ENCODE peak calls at places on chromosomes 3 and 15, in seven cellular contexts. One of them, this sample, is unnamed.

GRCh38 chr15:34262362-34262761 is 37.5 kb downstream of the EMC4 start:
- DNase-seq in H7: peak; percentile 20
- DNase-seq in heart left ventricle: no peak
- DNase-seq in mesothelial cell of epicardium: no peak
- DNase-seq in H9: peak; percentile 25
- DNase-seq in activated CD8-positive, alpha-beta memory T cell treated with anti-CD3 and anti-CD28 coated beads for 1 hour: no peak
- DNase-seq in cardiac septum: no peak
- DNase-seq in this sample: no peak

GRCh38 chr3:115146032-115146417 is 1.1 kb downstream of the ZBTB20 start:
- DNase-seq in H7: peak; percentile 19
- DNase-seq in heart left ventricle: peak; percentile 31
- DNase-seq in mesothelial cell of epicardium: no peak
- DNase-seq in H9: peak; percentile 31
- DNase-seq in activated CD8-positive, alpha-beta memory T cell treated with anti-CD3 and anti-CD28 coated beads for 1 hour: no peak
- DNase-seq in cardiac septum: no peak
- DNase-seq in this sample: no peak

GRCh38 chr3:58016710-58017109 is 8.5 kb downstream of the FLNB start:
- DNase-seq in H7: no peak
- DNase-seq in heart left ventricle: no peak
- DNase-seq in mesothelial cell of epicardium: no peak
- DNase-seq in H9: no peak
- DNase-seq in activated CD8-positive, alpha-beta memory T cell treated with anti-CD3 and anti-CD28 coated beads for 1 hour: no peak
- DNase-seq in cardiac septum: no peak
- DNase-seq in this sample: no peak

GRCh38 chr3:187983484-187984124 is 170.4 kb upstream of the LPP start:
- DNase-seq in H7: no peak
- DNase-seq in heart left ventricle: peak; percentile 63
- DNase-seq in mesothelial cell of epicardium: no peak
- DNase-seq in H9: no peak
- DNase-seq in activated CD8-positive, alpha-beta memory T cell treated with anti-CD3 and anti-CD28 coated beads for 1 hour: no peak
- DNase-seq in cardiac septum: no peak
- DNase-seq in this sample: no peak

GRCh38 chr15:91974321-91974720 is 120.8 kb downstream of the SLCO3A1 start:
- DNase-seq in H7: no peak
- DNase-seq in heart left ventricle: no peak
- DNase-seq in mesothelial cell of epicardium: no peak
- DNase-seq in H9: no peak
- DNase-seq in activated CD8-positive, alpha-beta memory T cell treated with anti-CD3 and anti-CD28 coated beads for 1 hour: no peak
- DNase-seq in cardiac septum: no peak
- DNase-seq in this sample: no peak

GRCh38 chr15:23518104-23518503 is 47.4 kb upstream of the MKRN3 start:
- DNase-seq in H7: no peak
- DNase-seq in heart left ventricle: no peak
- DNase-seq in mesothelial cell of epicardium: no peak
- DNase-seq in H9: no peak
- DNase-seq in activated CD8-positive, alpha-beta memory T cell treated with anti-CD3 and anti-CD28 coated beads for 1 hour: no peak
- DNase-seq in cardiac septum: no peak
- DNase-seq in this sample: no peak

GRCh38 chr15:79311901-79312553 is 1.1 kb downstream of the TMED3 start:
- DNase-seq in H7: no peak
- DNase-seq in heart left ventricle: no peak
- DNase-seq in mesothelial cell of epicardium: no peak
- DNase-seq in H9: no peak
- DNase-seq in activated CD8-positive, alpha-beta memory T cell treated with anti-CD3 and anti-CD28 coated beads for 1 hour: no peak
- DNase-seq in cardiac septum: no peak
- DNase-seq in this sample: no peak

GRCh38 chr3:31462050-31462569 is 70.6 kb upstream of the STT3B start:
- DNase-seq in H7: no peak
- DNase-seq in heart left ventricle: no peak
- DNase-seq in mesothelial cell of epicardium: no peak
- DNase-seq in H9: no peak
- DNase-seq in activated CD8-positive, alpha-beta memory T cell treated with anti-CD3 and anti-CD28 coated beads for 1 hour: no peak
- DNase-seq in cardiac septum: no peak
- DNase-seq in this sample: no peak

GRCh38 chr3:26118165-26118564 is 328.3 kb downstream of the OXSM start:
- DNase-seq in H7: peak; percentile 22
- DNase-seq in heart left ventricle: no peak
- DNase-seq in mesothelial cell of epicardium: no peak
- DNase-seq in H9: peak; percentile 67
- DNase-seq in activated CD8-positive, alpha-beta memory T cell treated with anti-CD3 and anti-CD28 coated beads for 1 hour: no peak
- DNase-seq in cardiac septum: no peak
- DNase-seq in this sample: no peak

GRCh38 chr3:9897408-9898372 is 5.0 kb upstream of the IL17RE start:
- DNase-seq in H7: no peak
- DNase-seq in heart left ventricle: no peak
- DNase-seq in mesothelial cell of epicardium: no peak
- DNase-seq in H9: no peak
- DNase-seq in activated CD8-positive, alpha-beta memory T cell treated with anti-CD3 and anti-CD28 coated beads for 1 hour: no peak
- DNase-seq in cardiac septum: no peak
- DNase-seq in this sample: no peak

GRCh38 chr15:91100561-91101355 is 701 bp downstream of the SV2B start:
- DNase-seq in H7: no peak
- DNase-seq in heart left ventricle: no peak
- DNase-seq in mesothelial cell of epicardium: no peak
- DNase-seq in H9: no peak
- DNase-seq in activated CD8-positive, alpha-beta memory T cell treated with anti-CD3 and anti-CD28 coated beads for 1 hour: no peak
- DNase-seq in cardiac septum: no peak
- DNase-seq in this sample: no peak

GRCh38 chr3:155022896-155023295 is 57.2 kb upstream of the MME start:
- DNase-seq in H7: no peak
- DNase-seq in heart left ventricle: no peak
- DNase-seq in mesothelial cell of epicardium: no peak
- DNase-seq in H9: no peak
- DNase-seq in activated CD8-positive, alpha-beta memory T cell treated with anti-CD3 and anti-CD28 coated beads for 1 hour: no peak
- DNase-seq in cardiac septum: no peak
- DNase-seq in this sample: no peak

GRCh38 chr15:50051811-50052419 is 67.1 kb downstream of the ATP8B4 start:
- DNase-seq in H7: peak; percentile 25
- DNase-seq in heart left ventricle: peak; percentile 37
- DNase-seq in mesothelial cell of epicardium: peak; percentile 51
- DNase-seq in H9: peak; percentile 41
- DNase-seq in activated CD8-positive, alpha-beta memory T cell treated with anti-CD3 and anti-CD28 coated beads for 1 hour: no peak
- DNase-seq in cardiac septum: no peak
- DNase-seq in this sample: no peak

GRCh38 chr15:68012911-68013310 is 41.2 kb upstream of the PIAS1 start:
- DNase-seq in H7: no peak
- DNase-seq in heart left ventricle: no peak
- DNase-seq in mesothelial cell of epicardium: no peak
- DNase-seq in H9: no peak
- DNase-seq in activated CD8-positive, alpha-beta memory T cell treated with anti-CD3 and anti-CD28 coated beads for 1 hour: no peak
- DNase-seq in cardiac septum: no peak
- DNase-seq in this sample: no peak

GRCh38 chr15:29045717-29046116 is 159.9 kb downstream of the APBA2 start:
- DNase-seq in H7: no peak
- DNase-seq in heart left ventricle: no peak
- DNase-seq in mesothelial cell of epicardium: no peak
- DNase-seq in H9: no peak
- DNase-seq in activated CD8-positive, alpha-beta memory T cell treated with anti-CD3 and anti-CD28 coated beads for 1 hour: no peak
- DNase-seq in cardiac septum: peak; percentile 14
- DNase-seq in this sample: no peak

GRCh38 chr15:45454825-45455224 is 67.7 kb downstream of the SLC30A4 start:
- DNase-seq in H7: peak; percentile 33
- DNase-seq in heart left ventricle: peak; percentile 30
- DNase-seq in mesothelial cell of epicardium: no peak
- DNase-seq in H9: no peak
- DNase-seq in activated CD8-positive, alpha-beta memory T cell treated with anti-CD3 and anti-CD28 coated beads for 1 hour: peak; percentile 38
- DNase-seq in cardiac septum: peak; percentile 92
- DNase-seq in this sample: no peak

GRCh38 chr3:139310474-139310933 is 33.3 kb upstream of the MRPS22 start:
- DNase-seq in H7: no peak
- DNase-seq in heart left ventricle: no peak
- DNase-seq in mesothelial cell of epicardium: no peak
- DNase-seq in H9: no peak
- DNase-seq in activated CD8-positive, alpha-beta memory T cell treated with anti-CD3 and anti-CD28 coated beads for 1 hour: no peak
- DNase-seq in cardiac septum: no peak
- DNase-seq in this sample: no peak

This sample was measured in coronary artery.